ENCODE peak calls at places on chromosomes 5 and 9, in six cellular contexts. P is HCT116, G is PC-3, T is right atrium auricular region, C is Peyer's patch, V is breast epithelium. Z is an unnamed sample. For H3K27me3 and H3K4me1, the result is how much of the 10 kb centered on the place peaks cover.

GRCh38 chr9:131715906-131716305 is 24.0 kb downstream of the RAPGEF1 start:
- DNase-seq in V (no peak), P (no peak), T (no peak), G (no peak), C (no peak), Z (no peak)

GRCh38 chr5:74369173-74369572 is 271.4 kb downstream of the ENC1 start:
- DNase-seq in C (no peak), G (no peak), T (no peak), V (no peak), P (no peak), Z (no peak)

GRCh38 chr5:175226506-175226905 is 217.5 kb downstream of the DRD1 start:
- DNase-seq in V (no peak), G (peak), P (no peak), T (no peak), C (no peak), Z (no peak)

GRCh38 chr5:80198399-80198798 is 57.4 kb downstream of the SERINC5 start:
- DNase-seq in G (no peak), V (no peak), P (no peak), T (no peak), C (no peak), Z (no peak)

GRCh38 chr9:69746859-69747560 is 12.8 kb downstream of the PTAR1 start:
- DNase-seq in C (no peak), G (no peak), P (no peak), V (no peak), T (no peak), Z (no peak)

GRCh38 chr9:137095664-137096517 is 9.1 kb downstream of the MAN1B1 start:
- DNase-seq in G (no peak), C (peak), T (no peak), P (no peak), V (no peak), Z (peak)

GRCh38 chr5:74643160-74643562 is 2.6 kb upstream of the ENC1 start:
- DNase-seq in T (no peak), C (no peak), P (peak), G (peak), V (no peak), Z (no peak)

GRCh38 chr5:14735944-14736343 is 71.4 kb downstream of the OTULIN start:
- DNase-seq in G (no peak), T (no peak), V (no peak), C (no peak), P (no peak), Z (no peak)

GRCh38 chr5:37825334-37825915 is 14.4 kb downstream of the GDNF start:
- DNase-seq in P (no peak), G (no peak), C (no peak), T (no peak), V (no peak), Z (no peak)

GRCh38 chr5:111859031-111859430 is 102.0 kb upstream of the NREP start:
- DNase-seq in V (no peak), G (no peak), T (no peak), P (no peak), C (no peak), Z (no peak)

GRCh38 chr5:3276891-3277290 is 318.7 kb upstream of the IRX1 start:
- DNase-seq in V (no peak), T (no peak), G (no peak), P (no peak), C (no peak), Z (no peak)

GRCh38 chr9:25904701-25905100 is 226.5 kb upstream of the TUSC1 start:
- DNase-seq in C (no peak), G (no peak), T (no peak), V (no peak), P (no peak), Z (no peak)

GRCh38 chr5:131619102-131619501 is 15.9 kb downstream of the RAPGEF6 start:
- DNase-seq in C (no peak), T (no peak), G (no peak), P (no peak), V (no peak), Z (no peak)

DNA sequence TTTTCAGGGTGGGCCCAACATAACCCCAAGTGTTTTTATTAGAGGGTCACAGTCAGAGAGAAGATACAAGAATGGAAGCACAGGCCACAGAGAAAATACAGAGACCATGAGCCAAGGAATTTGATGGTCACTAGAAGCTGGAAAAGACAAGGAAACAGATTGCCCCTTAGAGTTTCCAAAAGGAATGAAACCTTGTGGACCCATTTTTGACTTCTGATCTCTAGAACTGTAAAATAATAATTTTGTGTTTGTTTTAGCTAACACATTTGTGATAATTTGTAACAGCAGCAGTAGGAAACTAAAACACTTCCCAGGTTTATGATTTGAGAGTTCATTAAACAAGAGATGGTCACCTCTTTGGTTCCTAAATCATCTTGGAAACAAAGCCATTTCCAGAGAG is 21.8 kb downstream of the CDKN2A start:
- DNase-seq in T (no peak), G (no peak), P (no peak), C (no peak), V (no peak), Z (no peak)
- H3K27me3 ChIP-seq in T (half or more), G (under half), P (under half), C (half or more), V (half or more), Z (half or more)

DNA sequence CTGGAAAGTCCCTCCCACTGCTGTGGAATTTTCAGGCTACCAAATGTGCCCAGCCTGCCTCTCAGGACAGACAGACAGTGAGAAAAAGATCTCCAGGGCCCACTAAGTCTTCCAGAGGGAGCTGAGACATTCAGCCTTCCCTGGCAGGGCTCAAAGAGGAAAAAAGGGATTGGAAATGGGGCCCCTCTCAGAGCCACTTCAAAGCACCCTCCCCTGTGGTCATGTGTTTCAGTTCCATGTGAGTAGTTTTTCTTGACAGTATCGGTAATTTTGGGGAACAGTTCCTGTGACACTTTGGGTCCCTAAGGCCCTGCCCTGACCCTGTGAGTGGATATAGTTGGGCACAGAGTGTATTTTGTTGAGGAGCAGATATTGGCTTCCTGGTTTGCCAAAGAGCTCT is 25.0 kb downstream of the LARP1 start:
- DNase-seq in V (no peak), G (no peak), T (no peak), C (no peak), P (no peak), Z (no peak)
- H3K4me1 ChIP-seq in V (under half), G (under half), T (half or more), C (half or more), P (half or more), Z (half or more)

DNA sequence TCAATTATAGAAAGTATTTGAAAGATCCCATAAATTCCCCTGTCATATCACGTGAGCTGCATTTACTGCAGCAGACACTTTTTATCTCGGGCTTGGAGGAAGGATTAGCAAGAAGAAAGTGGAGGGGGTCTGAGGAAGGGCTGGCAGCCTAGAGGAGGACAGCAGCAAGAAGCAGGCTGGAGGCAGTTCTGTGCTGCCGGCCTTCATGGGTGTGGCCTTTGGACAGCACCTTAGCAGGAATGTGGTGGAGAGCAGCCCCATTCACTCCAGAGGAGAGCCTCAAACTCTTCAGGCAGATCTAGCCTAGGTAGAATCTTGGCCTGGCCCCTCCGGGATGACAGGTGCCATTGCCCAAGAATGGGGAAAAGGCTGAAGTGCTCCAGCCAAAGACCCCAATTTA is 89.8 kb upstream of the GABRP start:
- DNase-seq in V (no peak), T (no peak), C (no peak), P (no peak), G (no peak), Z (no peak)
- H3K27me3 ChIP-seq in V (under half), T (under half), C (under half), P (half or more), G (half or more), Z (under half)

DNA sequence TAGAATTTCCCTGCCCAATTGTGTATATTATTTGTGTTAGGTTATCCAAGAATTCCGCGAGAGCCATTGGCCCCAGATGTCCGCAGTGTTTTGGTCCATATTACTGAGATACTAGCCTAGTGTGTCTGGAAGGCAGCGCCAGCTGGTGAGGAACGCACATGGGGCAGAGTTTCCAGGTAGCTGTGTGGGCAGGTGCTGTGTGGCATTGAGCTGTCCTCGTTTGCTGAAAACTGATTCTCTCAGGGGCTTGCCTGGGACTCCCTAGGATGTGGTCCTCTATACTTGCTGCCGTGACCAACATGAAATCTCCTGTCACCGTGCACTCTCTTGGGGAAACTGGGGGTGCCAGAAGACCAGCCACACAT is 288.7 kb downstream of the FANCC start:
- DNase-seq in G (no peak), T (no peak), C (no peak), P (no peak), V (no peak), Z (no peak)
- H3K4me1 ChIP-seq in G (under half), T (half or more), C (half or more), P (under half), V (under half), Z (under half)

Z was measured in CD8-positive, alpha-beta T cell.